ENCODE peak calls at places on chromosomes 5 and 9, in four cellular contexts. One of them, this sample, is unnamed.

GRCh38 chr9:34550681-34551270 is 28.0 kb upstream of the ENHO start:
- DNase-seq in ovary: no peak
- DNase-seq in fibroblast of villous mesenchyme: no peak
- DNase-seq in AG04449: no peak
- DNase-seq in this sample: no peak

GRCh38 chr9:104936291-104936690 is 8.3 kb upstream of the ABCA1 start:
- DNase-seq in ovary: no peak
- DNase-seq in fibroblast of villous mesenchyme: no peak
- DNase-seq in AG04449: no peak
- DNase-seq in this sample: no peak

GRCh38 chr5:59842999-59843398 is 50.5 kb downstream of the PDE4D start:
- DNase-seq in ovary: no peak
- DNase-seq in fibroblast of villous mesenchyme: peak; percentile 58
- DNase-seq in AG04449: no peak
- DNase-seq in this sample: peak; percentile 58

GRCh38 chr5:37506722-37507121 is 127.6 kb downstream of the WDR70 start:
- DNase-seq in ovary: no peak
- DNase-seq in fibroblast of villous mesenchyme: no peak
- DNase-seq in AG04449: no peak
- DNase-seq in this sample: no peak

GRCh38 chr9:126624453-126624872 is 10.7 kb downstream of the LMX1B start:
- DNase-seq in ovary: no peak
- DNase-seq in fibroblast of villous mesenchyme: no peak
- DNase-seq in AG04449: no peak
- DNase-seq in this sample: no peak

GRCh38 chr5:2441496-2442180 is 309.8 kb downstream of the IRX2 start:
- DNase-seq in ovary: no peak
- DNase-seq in fibroblast of villous mesenchyme: no peak
- DNase-seq in AG04449: no peak
- DNase-seq in this sample: no peak

GRCh38 chr5:151577566-151577965 is 13.6 kb downstream of the FAT2 start:
- DNase-seq in ovary: no peak
- DNase-seq in fibroblast of villous mesenchyme: no peak
- DNase-seq in AG04449: no peak
- DNase-seq in this sample: no peak

GRCh38 chr5:36239370-36240293 is 2.1 kb downstream of the NADK2 start:
- DNase-seq in ovary: no peak
- DNase-seq in fibroblast of villous mesenchyme: no peak
- DNase-seq in AG04449: no peak
- DNase-seq in this sample: no peak

GRCh38 chr9:3858961-3859360 is 333.2 kb upstream of the RFX3 start:
- DNase-seq in ovary: no peak
- DNase-seq in fibroblast of villous mesenchyme: peak; percentile 47
- DNase-seq in AG04449: no peak
- DNase-seq in this sample: peak; percentile 63

GRCh38 chr5:55159763-55160492 is at the start of gene GPX8:
- DNase-seq in ovary: peak; percentile 38
- DNase-seq in fibroblast of villous mesenchyme: peak; percentile 94
- DNase-seq in AG04449: peak; percentile 59
- DNase-seq in this sample: peak; percentile 87

GRCh38 chr9:75483636-75484035 is 395.3 kb downstream of the OSTF1 start:
- DNase-seq in ovary: no peak
- DNase-seq in fibroblast of villous mesenchyme: no peak
- DNase-seq in AG04449: no peak
- DNase-seq in this sample: peak; percentile 68

GRCh38 chr9:75488082-75488713 is 399.9 kb downstream of the OSTF1 start:
- DNase-seq in ovary: no peak
- DNase-seq in fibroblast of villous mesenchyme: no peak
- DNase-seq in AG04449: no peak
- DNase-seq in this sample: no peak

GRCh38 chr9:75482566-75482965 is 394.3 kb downstream of the OSTF1 start:
- DNase-seq in ovary: no peak
- DNase-seq in fibroblast of villous mesenchyme: no peak
- DNase-seq in AG04449: no peak
- DNase-seq in this sample: no peak
- TF ChIP-seq CTCF in ovary: no peak
- TF ChIP-seq CTCF in fibroblast of villous mesenchyme: no peak
- TF ChIP-seq CTCF in AG04449: no peak
- TF ChIP-seq CTCF in this sample: no peak

GRCh38 chr5:4584982-4585381 is 555.1 kb upstream of the ADAMTS16 start:
- DNase-seq in ovary: no peak
- DNase-seq in fibroblast of villous mesenchyme: no peak
- DNase-seq in AG04449: peak; percentile 4
- DNase-seq in this sample: peak; percentile 92

GRCh38 chr5:4576161-4576748 is 563.9 kb upstream of the ADAMTS16 start:
- DNase-seq in ovary: no peak
- DNase-seq in fibroblast of villous mesenchyme: no peak
- DNase-seq in AG04449: peak; percentile 9
- DNase-seq in this sample: peak; percentile 9

GRCh38 chr5:4580772-4581171 is 559.4 kb upstream of the ADAMTS16 start:
- DNase-seq in ovary: no peak
- DNase-seq in fibroblast of villous mesenchyme: no peak
- DNase-seq in AG04449: no peak
- DNase-seq in this sample: no peak

GRCh38 chr5:4579679-4580078 is 560.5 kb upstream of the ADAMTS16 start:
- DNase-seq in ovary: no peak
- DNase-seq in fibroblast of villous mesenchyme: no peak
- DNase-seq in AG04449: no peak
- DNase-seq in this sample: no peak

DNA sequence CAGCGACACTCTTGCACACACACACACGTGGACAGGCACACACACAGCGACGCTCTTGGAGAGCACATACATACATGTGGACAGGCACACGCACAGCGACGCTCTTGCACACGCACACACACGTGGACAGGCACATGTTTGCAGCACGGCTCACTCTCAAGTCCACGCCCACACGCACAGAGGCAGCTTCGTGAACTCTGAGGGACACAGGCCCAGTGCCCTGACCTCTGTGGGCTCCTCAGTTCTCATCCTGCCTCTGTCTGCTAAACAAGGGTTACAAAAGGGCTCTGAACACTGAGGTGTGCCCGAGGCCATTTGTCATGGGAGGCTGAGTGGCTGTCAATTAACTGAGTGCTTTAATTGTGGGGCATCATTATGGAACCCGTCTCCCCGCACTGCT is 558.8 kb upstream of the ADAMTS16 start:
- DNase-seq in ovary: no peak
- DNase-seq in fibroblast of villous mesenchyme: no peak
- DNase-seq in AG04449: no peak
- DNase-seq in this sample: no peak
- H3K4me3 ChIP-seq in ovary: no peak overlapping the region
- H3K4me3 ChIP-seq in fibroblast of villous mesenchyme: no peak overlapping the region
- H3K4me3 ChIP-seq in AG04449: no peak overlapping the region
- H3K4me3 ChIP-seq in this sample: no peak overlapping the region

GRCh38 chr9:20292002-20292401 is 330.3 kb downstream of the MLLT3 start:
- DNase-seq in ovary: no peak
- DNase-seq in fibroblast of villous mesenchyme: peak; percentile 23
- DNase-seq in AG04449: no peak
- DNase-seq in this sample: peak; percentile 34
- TF ChIP-seq CTCF in ovary: no peak
- TF ChIP-seq CTCF in fibroblast of villous mesenchyme: peak; percentile 39
- TF ChIP-seq CTCF in AG04449: peak; percentile 29
- TF ChIP-seq CTCF in this sample: peak; percentile 38

GRCh38 chr5:34758514-34758913 is 80.5 kb upstream of the TTC23L start:
- DNase-seq in ovary: no peak
- DNase-seq in fibroblast of villous mesenchyme: no peak
- DNase-seq in AG04449: no peak
- DNase-seq in this sample: no peak

GRCh38 chr5:34751807-34752736 is 86.9 kb upstream of the TTC23L start:
- DNase-seq in ovary: no peak
- DNase-seq in fibroblast of villous mesenchyme: peak; percentile 37
- DNase-seq in AG04449: no peak
- DNase-seq in this sample: no peak

GRCh38 chr5:34762321-34762871 is 76.6 kb upstream of the TTC23L start:
- DNase-seq in ovary: peak; percentile 36
- DNase-seq in fibroblast of villous mesenchyme: peak; percentile 95
- DNase-seq in AG04449: peak; percentile 87
- DNase-seq in this sample: no peak

GRCh38 chr5:34756781-34757624 is 82.0 kb upstream of the TTC23L start:
- DNase-seq in ovary: no peak
- DNase-seq in fibroblast of villous mesenchyme: peak; percentile 87
- DNase-seq in AG04449: no peak
- DNase-seq in this sample: no peak
- H3K4me3 ChIP-seq in ovary: no peak overlapping the region
- H3K4me3 ChIP-seq in fibroblast of villous mesenchyme: no peak overlapping the region
- H3K4me3 ChIP-seq in AG04449: no peak overlapping the region
- H3K4me3 ChIP-seq in this sample: no peak overlapping the region

GRCh38 chr5:27727254-27727653 is 688.9 kb upstream of the CDH9 start:
- DNase-seq in ovary: no peak
- DNase-seq in fibroblast of villous mesenchyme: no peak
- DNase-seq in AG04449: no peak
- DNase-seq in this sample: no peak

GRCh38 chr5:27733242-27733641 is 694.9 kb upstream of the CDH9 start:
- DNase-seq in ovary: no peak
- DNase-seq in fibroblast of villous mesenchyme: no peak
- DNase-seq in AG04449: no peak
- DNase-seq in this sample: no peak
- TF ChIP-seq CTCF in ovary: no peak
- TF ChIP-seq CTCF in fibroblast of villous mesenchyme: no peak
- TF ChIP-seq CTCF in AG04449: no peak
- TF ChIP-seq CTCF in this sample: no peak